ENCODE peak calls at places on chromosomes 7 and 10, in eight cellular contexts. One of them, this sample, is unnamed.

GRCh38 chr10:109282510-109282909 is 640.8 kb downstream of the XPNPEP1 start:
- DNase-seq in sigmoid colon: no peak
- DNase-seq in A549: peak
- DNase-seq in K562: no peak
- DNase-seq in mammary epithelial cell: no peak
- DNase-seq in AG04450: peak
- DNase-seq in left ventricle myocardium inferior: no peak
- DNase-seq in ovary: no peak
- DNase-seq in this sample: no peak

GRCh38 chr7:94423865-94424264 is 29.2 kb downstream of the COL1A2 start:
- DNase-seq in A549: peak
- DNase-seq in left ventricle myocardium inferior: no peak
- DNase-seq in AG04450: peak
- DNase-seq in mammary epithelial cell: peak
- DNase-seq in K562: no peak
- DNase-seq in ovary: no peak
- DNase-seq in sigmoid colon: no peak
- DNase-seq in this sample: peak

GRCh38 chr10:54091237-54091636 is 709.8 kb downstream of the PCDH15 start:
- DNase-seq in ovary: no peak
- DNase-seq in mammary epithelial cell: no peak
- DNase-seq in sigmoid colon: no peak
- DNase-seq in left ventricle myocardium inferior: no peak
- DNase-seq in A549: no peak
- DNase-seq in K562: no peak
- DNase-seq in AG04450: no peak
- DNase-seq in this sample: no peak

GRCh38 chr7:27689045-27689877 is 26.6 kb upstream of the HIBADH start:
- DNase-seq in AG04450: no peak
- DNase-seq in sigmoid colon: no peak
- DNase-seq in mammary epithelial cell: peak
- DNase-seq in left ventricle myocardium inferior: no peak
- DNase-seq in ovary: no peak
- DNase-seq in K562: no peak
- DNase-seq in A549: peak
- DNase-seq in this sample: no peak

GRCh38 chr7:94374231-94374630 is 20.5 kb upstream of the COL1A2 start:
- DNase-seq in mammary epithelial cell: peak
- DNase-seq in K562: no peak
- DNase-seq in left ventricle myocardium inferior: peak
- DNase-seq in ovary: peak
- DNase-seq in A549: no peak
- DNase-seq in AG04450: peak
- DNase-seq in sigmoid colon: peak
- DNase-seq in this sample: no peak

GRCh38 chr10:117541909-117542705 is 439 bp upstream of the EMX2 start:
- DNase-seq in mammary epithelial cell: no peak
- DNase-seq in sigmoid colon: no peak
- DNase-seq in ovary: peak
- DNase-seq in K562: peak
- DNase-seq in left ventricle myocardium inferior: no peak
- DNase-seq in A549: peak
- DNase-seq in AG04450: no peak
- DNase-seq in this sample: peak

GRCh38 chr10:12181065-12181775 is 14.5 kb downstream of the NUDT5 start:
- DNase-seq in AG04450: no peak
- DNase-seq in left ventricle myocardium inferior: no peak
- DNase-seq in A549: no peak
- DNase-seq in K562: no peak
- DNase-seq in sigmoid colon: no peak
- DNase-seq in mammary epithelial cell: no peak
- DNase-seq in ovary: no peak
- DNase-seq in this sample: peak

GRCh38 chr10:109743141-109744120 is 179.9 kb downstream of the XPNPEP1 start:
- DNase-seq in K562: no peak
- DNase-seq in mammary epithelial cell: no peak
- DNase-seq in sigmoid colon: peak
- DNase-seq in A549: no peak
- DNase-seq in ovary: no peak
- DNase-seq in left ventricle myocardium inferior: no peak
- DNase-seq in AG04450: no peak
- DNase-seq in this sample: no peak

GRCh38 chr7:102469972-102470825 is 5.4 kb downstream of the LRWD1 start:
- DNase-seq in ovary: peak
- DNase-seq in sigmoid colon: peak
- DNase-seq in left ventricle myocardium inferior: no peak
- DNase-seq in A549: no peak
- DNase-seq in K562: no peak
- DNase-seq in AG04450: no peak
- DNase-seq in mammary epithelial cell: no peak
- DNase-seq in this sample: no peak

GRCh38 chr10:43691503-43691902 is 42.8 kb upstream of the ZNF32 start:
- DNase-seq in AG04450: no peak
- DNase-seq in sigmoid colon: no peak
- DNase-seq in mammary epithelial cell: no peak
- DNase-seq in K562: no peak
- DNase-seq in left ventricle myocardium inferior: no peak
- DNase-seq in A549: no peak
- DNase-seq in ovary: no peak
- DNase-seq in this sample: no peak

GRCh38 chr10:43076876-43077420 is at the start of gene RET:
- DNase-seq in K562: peak
- DNase-seq in AG04450: no peak
- DNase-seq in A549: peak
- DNase-seq in left ventricle myocardium inferior: peak
- DNase-seq in ovary: no peak
- DNase-seq in sigmoid colon: no peak
- DNase-seq in mammary epithelial cell: peak
- DNase-seq in this sample: no peak

GRCh38 chr10:86139066-86139657 is 227.4 kb downstream of the GRID1 start:
- DNase-seq in left ventricle myocardium inferior: no peak
- DNase-seq in mammary epithelial cell: no peak
- DNase-seq in K562: peak
- DNase-seq in ovary: no peak
- DNase-seq in A549: peak
- DNase-seq in sigmoid colon: no peak
- DNase-seq in AG04450: no peak
- DNase-seq in this sample: no peak

DNA sequence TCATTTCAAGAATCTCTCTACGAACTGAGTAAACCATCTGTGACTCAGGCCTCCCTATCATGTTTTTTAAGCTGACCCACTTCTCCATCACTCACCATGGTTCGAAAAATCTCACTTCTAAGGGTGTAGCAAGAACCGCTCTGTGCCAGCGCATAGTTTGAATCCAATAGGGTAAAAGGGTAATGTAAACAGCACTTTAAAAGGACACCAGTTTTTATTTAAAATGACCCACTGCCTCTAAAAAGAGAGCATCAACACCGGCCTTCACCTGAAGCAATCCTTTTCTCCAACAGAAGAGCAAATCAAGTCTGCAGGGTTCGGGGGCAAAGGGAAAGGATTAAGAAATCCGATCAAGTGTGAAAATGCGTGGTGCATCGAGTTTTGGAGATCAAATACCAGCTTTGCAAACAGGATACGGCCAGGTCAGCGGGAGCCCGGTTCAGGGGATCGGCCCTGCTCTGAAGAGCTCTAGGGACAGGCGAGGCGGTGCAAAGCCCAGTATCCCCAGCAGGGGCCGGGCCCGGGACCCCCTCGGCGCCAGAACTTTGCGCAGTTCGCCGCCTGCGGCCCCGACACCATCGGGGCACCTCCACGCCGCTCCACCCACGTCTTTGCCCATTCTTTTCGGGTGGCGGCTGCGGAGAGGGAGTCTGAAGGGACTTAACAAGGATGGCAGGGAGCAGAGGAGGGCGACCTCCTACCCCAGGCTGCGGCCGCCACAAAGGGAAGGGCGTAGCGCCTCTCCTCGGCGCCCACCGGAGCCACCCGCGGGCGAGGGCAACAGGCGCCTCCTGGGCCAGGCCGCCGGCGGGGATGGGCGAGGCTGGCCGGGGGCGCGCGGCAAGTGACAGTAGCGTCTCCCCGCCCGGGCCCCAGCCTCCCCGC is 840 bp downstream of the NMT2 start:
- DNase-seq in sigmoid colon: peak
- DNase-seq in A549: peak
- DNase-seq in AG04450: no peak
- DNase-seq in left ventricle myocardium inferior: peak
- DNase-seq in mammary epithelial cell: peak
- DNase-seq in ovary: peak
- DNase-seq in K562: peak
- DNase-seq in this sample: peak
- TF ChIP-seq CTCF in sigmoid colon: no peak
- TF ChIP-seq CTCF in A549: no peak
- TF ChIP-seq CTCF in AG04450: peak
- TF ChIP-seq CTCF in left ventricle myocardium inferior: peak
- TF ChIP-seq CTCF in mammary epithelial cell: peak
- TF ChIP-seq CTCF in ovary: peak
- TF ChIP-seq CTCF in K562: peak
- TF ChIP-seq CTCF in this sample: peak

GRCh38 chr10:102919237-102919959 is 1.3 kb downstream of the CNNM2 start:
- DNase-seq in A549: no peak
- DNase-seq in sigmoid colon: peak
- DNase-seq in mammary epithelial cell: no peak
- DNase-seq in left ventricle myocardium inferior: no peak
- DNase-seq in K562: no peak
- DNase-seq in AG04450: no peak
- DNase-seq in ovary: peak
- DNase-seq in this sample: peak
- H3K27ac ChIP-seq in A549: peak
- H3K27ac ChIP-seq in sigmoid colon: peak
- H3K27ac ChIP-seq in mammary epithelial cell: no peak
- H3K27ac ChIP-seq in left ventricle myocardium inferior: no peak
- H3K27ac ChIP-seq in K562: no peak
- H3K27ac ChIP-seq in AG04450: peak
- H3K27ac ChIP-seq in ovary: peak
- H3K27ac ChIP-seq in this sample: no peak

GRCh38 chr7:30446266-30446665 is 32.3 kb downstream of the NOD1 start:
- DNase-seq in mammary epithelial cell: no peak
- DNase-seq in A549: no peak
- DNase-seq in K562: no peak
- DNase-seq in sigmoid colon: peak
- DNase-seq in left ventricle myocardium inferior: no peak
- DNase-seq in ovary: no peak
- DNase-seq in AG04450: no peak
- DNase-seq in this sample: no peak

GRCh38 chr7:30448461-30449189 is 30.0 kb downstream of the NOD1 start:
- DNase-seq in sigmoid colon: no peak
- DNase-seq in K562: no peak
- DNase-seq in mammary epithelial cell: no peak
- DNase-seq in ovary: no peak
- DNase-seq in AG04450: no peak
- DNase-seq in A549: no peak
- DNase-seq in left ventricle myocardium inferior: no peak
- DNase-seq in this sample: no peak

GRCh38 chr7:30447466-30447865 is 31.1 kb downstream of the NOD1 start:
- DNase-seq in sigmoid colon: peak
- DNase-seq in left ventricle myocardium inferior: no peak
- DNase-seq in mammary epithelial cell: no peak
- DNase-seq in ovary: no peak
- DNase-seq in A549: no peak
- DNase-seq in K562: no peak
- DNase-seq in AG04450: no peak
- DNase-seq in this sample: no peak

GRCh38 chr7:30450123-30450982 is 28.2 kb downstream of the NOD1 start:
- DNase-seq in mammary epithelial cell: no peak
- DNase-seq in AG04450: no peak
- DNase-seq in K562: no peak
- DNase-seq in ovary: no peak
- DNase-seq in sigmoid colon: peak
- DNase-seq in A549: no peak
- DNase-seq in left ventricle myocardium inferior: no peak
- DNase-seq in this sample: no peak

DNA sequence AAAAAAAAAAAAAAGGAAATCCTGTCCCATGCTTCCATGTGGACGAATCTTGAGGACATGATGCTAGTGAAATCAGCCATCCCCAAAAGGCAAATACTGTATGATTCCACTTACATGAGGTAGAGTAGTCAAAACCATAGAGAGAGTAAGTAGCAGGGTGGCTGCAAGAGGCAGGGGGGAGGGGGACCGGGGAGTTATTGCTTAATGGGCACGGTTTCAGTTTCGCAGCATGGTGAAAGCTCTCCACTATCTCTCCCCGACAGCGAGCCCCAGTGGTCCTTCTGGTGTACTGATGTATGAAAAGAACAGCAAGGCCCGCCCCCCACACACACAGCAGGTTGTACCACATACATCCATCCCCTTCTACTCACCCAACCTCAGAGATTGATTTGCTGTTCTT is 32.8 kb downstream of the NOD1 start:
- DNase-seq in A549: peak
- DNase-seq in mammary epithelial cell: no peak
- DNase-seq in sigmoid colon: peak
- DNase-seq in AG04450: no peak
- DNase-seq in ovary: peak
- DNase-seq in K562: peak
- DNase-seq in left ventricle myocardium inferior: peak
- DNase-seq in this sample: no peak
- TF ChIP-seq CTCF in A549: no peak
- TF ChIP-seq CTCF in mammary epithelial cell: no peak
- TF ChIP-seq CTCF in sigmoid colon: no peak
- TF ChIP-seq CTCF in AG04450: peak
- TF ChIP-seq CTCF in ovary: no peak
- TF ChIP-seq CTCF in K562: peak
- TF ChIP-seq CTCF in left ventricle myocardium inferior: peak
- TF ChIP-seq CTCF in this sample: no peak

DNA sequence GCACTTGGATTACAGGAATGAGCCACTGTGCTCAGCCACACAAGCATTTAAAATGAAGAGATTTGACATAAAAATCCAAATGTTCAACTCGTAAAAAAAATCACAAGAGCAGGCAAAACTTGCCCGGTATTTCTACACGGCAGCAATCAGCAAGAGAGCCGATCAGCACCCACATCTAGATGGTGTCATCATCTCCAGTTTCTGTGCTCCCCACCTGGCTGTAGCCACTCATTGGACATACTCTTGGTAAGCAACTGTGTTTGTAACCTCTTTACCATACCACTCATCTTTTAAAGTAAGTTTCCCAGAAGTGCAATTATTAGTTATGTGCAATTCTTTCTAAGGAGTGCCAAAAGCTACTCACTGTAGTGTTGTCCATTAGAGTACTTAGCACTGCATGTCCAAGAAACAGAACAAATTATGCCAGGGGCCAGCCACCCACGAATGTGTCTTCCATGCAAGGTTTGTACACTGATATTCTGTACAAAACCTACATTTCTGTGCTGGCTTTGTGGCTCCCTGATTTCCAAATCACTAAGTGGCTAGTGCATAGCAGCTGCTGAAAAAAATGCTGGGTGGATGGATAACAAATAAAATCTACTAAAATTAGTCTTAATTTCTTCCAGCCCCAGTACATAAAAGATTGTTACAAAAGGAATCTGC is 132.0 kb downstream of the SRPK2 start:
- DNase-seq in mammary epithelial cell: no peak
- DNase-seq in K562: no peak
- DNase-seq in AG04450: no peak
- DNase-seq in sigmoid colon: no peak
- DNase-seq in A549: no peak
- DNase-seq in left ventricle myocardium inferior: no peak
- DNase-seq in ovary: no peak
- DNase-seq in this sample: no peak
- H3K27ac ChIP-seq in mammary epithelial cell: no peak
- H3K27ac ChIP-seq in K562: no peak
- H3K27ac ChIP-seq in AG04450: no peak
- H3K27ac ChIP-seq in sigmoid colon: no peak
- H3K27ac ChIP-seq in A549: no peak
- H3K27ac ChIP-seq in left ventricle myocardium inferior: no peak
- H3K27ac ChIP-seq in ovary: no peak
- H3K27ac ChIP-seq in this sample: peak

This sample was measured in foreskin keratinocyte.